ENCODE peak calls at places on chromosomes 12 and 14, in nine cellular contexts. One of them, this sample, is unnamed.

GRCh38 chr14:55446833-55447232 is 6.4 kb upstream of the TBPL2 start:
- DNase-seq in HCEC 1CT: peak
- DNase-seq in HL-60: no peak
- DNase-seq in GOT3: no peak
- DNase-seq in AG10803: peak
- DNase-seq in HuH-7: no peak
- DNase-seq in neural progenitor cell: no peak
- DNase-seq in frontal cortex: no peak
- DNase-seq in SK-MEL-5: peak
- DNase-seq in this sample: no peak

GRCh38 chr14:92037989-92038388 is 1.9 kb downstream of the TRIP11 start:
- DNase-seq in HCEC 1CT: no peak
- DNase-seq in HL-60: no peak
- DNase-seq in GOT3: no peak
- DNase-seq in AG10803: no peak
- DNase-seq in HuH-7: no peak
- DNase-seq in neural progenitor cell: no peak
- DNase-seq in frontal cortex: no peak
- DNase-seq in SK-MEL-5: no peak
- DNase-seq in this sample: no peak

GRCh38 chr12:79706156-79706555 is 15.4 kb upstream of the PAWR start:
- DNase-seq in HCEC 1CT: peak
- DNase-seq in HL-60: no peak
- DNase-seq in GOT3: no peak
- DNase-seq in AG10803: peak
- DNase-seq in HuH-7: no peak
- DNase-seq in neural progenitor cell: no peak
- DNase-seq in frontal cortex: no peak
- DNase-seq in SK-MEL-5: no peak
- DNase-seq in this sample: no peak

GRCh38 chr14:74667758-74668157 is 45.1 kb downstream of the AREL1 start:
- DNase-seq in HCEC 1CT: no peak
- DNase-seq in HL-60: no peak
- DNase-seq in GOT3: no peak
- DNase-seq in AG10803: peak
- DNase-seq in HuH-7: no peak
- DNase-seq in neural progenitor cell: no peak
- DNase-seq in frontal cortex: no peak
- DNase-seq in SK-MEL-5: no peak
- DNase-seq in this sample: no peak

GRCh38 chr14:104171948-104172347 is 33.6 kb downstream of the KIF26A start:
- DNase-seq in HCEC 1CT: no peak
- DNase-seq in HL-60: no peak
- DNase-seq in GOT3: no peak
- DNase-seq in AG10803: no peak
- DNase-seq in HuH-7: no peak
- DNase-seq in neural progenitor cell: no peak
- DNase-seq in frontal cortex: no peak
- DNase-seq in SK-MEL-5: no peak
- DNase-seq in this sample: no peak

GRCh38 chr12:46369095-46369473 is 3.5 kb downstream of the SLC38A2 start:
- DNase-seq in HCEC 1CT: peak
- DNase-seq in HL-60: no peak
- DNase-seq in GOT3: no peak
- DNase-seq in AG10803: no peak
- DNase-seq in HuH-7: no peak
- DNase-seq in neural progenitor cell: peak
- DNase-seq in frontal cortex: no peak
- DNase-seq in SK-MEL-5: no peak
- DNase-seq in this sample: no peak

GRCh38 chr14:63543000-63543825 is at the start of gene PPP2R5E:
- DNase-seq in HCEC 1CT: peak
- DNase-seq in HL-60: peak
- DNase-seq in GOT3: peak
- DNase-seq in AG10803: peak
- DNase-seq in HuH-7: peak
- DNase-seq in neural progenitor cell: peak
- DNase-seq in frontal cortex: peak
- DNase-seq in SK-MEL-5: peak
- DNase-seq in this sample: peak

GRCh38 chr12:120674172-120674571 is 12.8 kb upstream of the MLEC start:
- DNase-seq in HCEC 1CT: no peak
- DNase-seq in HL-60: no peak
- DNase-seq in GOT3: no peak
- DNase-seq in AG10803: no peak
- DNase-seq in HuH-7: no peak
- DNase-seq in neural progenitor cell: no peak
- DNase-seq in frontal cortex: no peak
- DNase-seq in SK-MEL-5: no peak
- DNase-seq in this sample: no peak

GRCh38 chr14:79043194-79043889 is 873.2 kb downstream of the NRXN3 start:
- DNase-seq in HCEC 1CT: no peak
- DNase-seq in HL-60: peak
- DNase-seq in GOT3: no peak
- DNase-seq in AG10803: no peak
- DNase-seq in HuH-7: no peak
- DNase-seq in neural progenitor cell: no peak
- DNase-seq in frontal cortex: no peak
- DNase-seq in SK-MEL-5: no peak
- DNase-seq in this sample: no peak

GRCh38 chr14:23348297-23348655 is 4.4 kb downstream of the SLC22A17 start:
- DNase-seq in HCEC 1CT: no peak
- DNase-seq in HL-60: no peak
- DNase-seq in GOT3: no peak
- DNase-seq in AG10803: no peak
- DNase-seq in HuH-7: no peak
- DNase-seq in neural progenitor cell: no peak
- DNase-seq in frontal cortex: no peak
- DNase-seq in SK-MEL-5: no peak
- DNase-seq in this sample: no peak

GRCh38 chr12:106001819-106002218 is 136.9 kb downstream of the NUAK1 start:
- DNase-seq in HCEC 1CT: no peak
- DNase-seq in HL-60: no peak
- DNase-seq in GOT3: no peak
- DNase-seq in AG10803: no peak
- DNase-seq in HuH-7: no peak
- DNase-seq in neural progenitor cell: no peak
- DNase-seq in frontal cortex: no peak
- DNase-seq in SK-MEL-5: no peak
- DNase-seq in this sample: no peak

GRCh38 chr12:130137141-130138018 is 24.9 kb upstream of the FZD10 start:
- DNase-seq in HCEC 1CT: no peak
- DNase-seq in HL-60: no peak
- DNase-seq in GOT3: no peak
- DNase-seq in AG10803: no peak
- DNase-seq in HuH-7: no peak
- DNase-seq in neural progenitor cell: peak
- DNase-seq in frontal cortex: no peak
- DNase-seq in SK-MEL-5: no peak
- DNase-seq in this sample: peak

GRCh38 chr12:32000373-32001005 is 41.3 kb downstream of the RESF1 start:
- DNase-seq in HCEC 1CT: no peak
- DNase-seq in HL-60: no peak
- DNase-seq in GOT3: no peak
- DNase-seq in AG10803: no peak
- DNase-seq in HuH-7: no peak
- DNase-seq in neural progenitor cell: no peak
- DNase-seq in frontal cortex: no peak
- DNase-seq in SK-MEL-5: no peak
- DNase-seq in this sample: no peak

GRCh38 chr14:73491256-73491976 is 683 bp downstream of the RIOX1 start:
- DNase-seq in HCEC 1CT: peak
- DNase-seq in HL-60: peak
- DNase-seq in GOT3: no peak
- DNase-seq in AG10803: peak
- DNase-seq in HuH-7: peak
- DNase-seq in neural progenitor cell: peak
- DNase-seq in frontal cortex: peak
- DNase-seq in SK-MEL-5: peak
- DNase-seq in this sample: peak

GRCh38 chr12:123671876-123672275 is 963 bp downstream of the TCTN2 start:
- DNase-seq in HCEC 1CT: peak
- DNase-seq in HL-60: no peak
- DNase-seq in GOT3: no peak
- DNase-seq in AG10803: peak
- DNase-seq in HuH-7: no peak
- DNase-seq in neural progenitor cell: peak
- DNase-seq in frontal cortex: no peak
- DNase-seq in SK-MEL-5: no peak
- DNase-seq in this sample: no peak

GRCh38 chr14:103715052-103716000 is at the start of the genes XRCC3 and ZFYVE21:
- DNase-seq in HCEC 1CT: peak
- DNase-seq in HL-60: peak
- DNase-seq in GOT3: peak
- DNase-seq in AG10803: peak
- DNase-seq in HuH-7: peak
- DNase-seq in neural progenitor cell: peak
- DNase-seq in frontal cortex: peak
- DNase-seq in SK-MEL-5: peak
- DNase-seq in this sample: peak

GRCh38 chr12:46154221-46154975 is 114.4 kb downstream of the SLC38A1 start:
- DNase-seq in HCEC 1CT: peak
- DNase-seq in HL-60: no peak
- DNase-seq in GOT3: no peak
- DNase-seq in AG10803: peak
- DNase-seq in HuH-7: no peak
- DNase-seq in neural progenitor cell: no peak
- DNase-seq in frontal cortex: no peak
- DNase-seq in SK-MEL-5: no peak
- DNase-seq in this sample: no peak

GRCh38 chr12:26317942-26318565 is 122.7 kb downstream of the SSPN start:
- DNase-seq in HCEC 1CT: peak
- DNase-seq in HL-60: no peak
- DNase-seq in GOT3: no peak
- DNase-seq in AG10803: peak
- DNase-seq in HuH-7: no peak
- DNase-seq in neural progenitor cell: no peak
- DNase-seq in frontal cortex: no peak
- DNase-seq in SK-MEL-5: no peak
- DNase-seq in this sample: no peak

GRCh38 chr12:77754086-77754485 is 76.6 kb upstream of the NAV3 start:
- DNase-seq in HCEC 1CT: no peak
- DNase-seq in HL-60: no peak
- DNase-seq in GOT3: no peak
- DNase-seq in AG10803: no peak
- DNase-seq in HuH-7: no peak
- DNase-seq in neural progenitor cell: peak
- DNase-seq in frontal cortex: no peak
- DNase-seq in SK-MEL-5: no peak
- DNase-seq in this sample: no peak

GRCh38 chr12:11875414-11875935 is 195.3 kb upstream of the BCL2L14 start:
- DNase-seq in HCEC 1CT: no peak
- DNase-seq in HL-60: no peak
- DNase-seq in GOT3: no peak
- DNase-seq in AG10803: peak
- DNase-seq in HuH-7: no peak
- DNase-seq in neural progenitor cell: no peak
- DNase-seq in frontal cortex: no peak
- DNase-seq in SK-MEL-5: no peak
- DNase-seq in this sample: no peak

GRCh38 chr12:45518516-45519235 is 210.8 kb upstream of the ARID2 start:
- DNase-seq in HCEC 1CT: no peak
- DNase-seq in HL-60: peak
- DNase-seq in GOT3: no peak
- DNase-seq in AG10803: no peak
- DNase-seq in HuH-7: no peak
- DNase-seq in neural progenitor cell: no peak
- DNase-seq in frontal cortex: no peak
- DNase-seq in SK-MEL-5: no peak
- DNase-seq in this sample: no peak

GRCh38 chr12:107134558-107134957 is 41.2 kb upstream of the CRY1 start:
- DNase-seq in HCEC 1CT: no peak
- DNase-seq in HL-60: peak
- DNase-seq in GOT3: no peak
- DNase-seq in AG10803: no peak
- DNase-seq in HuH-7: peak
- DNase-seq in neural progenitor cell: peak
- DNase-seq in frontal cortex: no peak
- DNase-seq in SK-MEL-5: peak
- DNase-seq in this sample: no peak

GRCh38 chr12:49793620-49794019 is 34.6 kb downstream of the NCKAP5L start:
- DNase-seq in HCEC 1CT: no peak
- DNase-seq in HL-60: no peak
- DNase-seq in GOT3: no peak
- DNase-seq in AG10803: no peak
- DNase-seq in HuH-7: no peak
- DNase-seq in neural progenitor cell: no peak
- DNase-seq in frontal cortex: no peak
- DNase-seq in SK-MEL-5: no peak
- DNase-seq in this sample: no peak

GRCh38 chr12:116150001-116150400 is 127.5 kb downstream of the MED13L start:
- DNase-seq in HCEC 1CT: no peak
- DNase-seq in HL-60: no peak
- DNase-seq in GOT3: no peak
- DNase-seq in AG10803: no peak
- DNase-seq in HuH-7: no peak
- DNase-seq in neural progenitor cell: no peak
- DNase-seq in frontal cortex: no peak
- DNase-seq in SK-MEL-5: no peak
- DNase-seq in this sample: no peak

GRCh38 chr14:103870891-103871595 is 23.7 kb upstream of the PPP1R13B start:
- DNase-seq in HCEC 1CT: no peak
- DNase-seq in HL-60: no peak
- DNase-seq in GOT3: no peak
- DNase-seq in AG10803: no peak
- DNase-seq in HuH-7: no peak
- DNase-seq in neural progenitor cell: no peak
- DNase-seq in frontal cortex: no peak
- DNase-seq in SK-MEL-5: no peak
- DNase-seq in this sample: no peak